ENCODE peak calls at places on chromosomes 4 and X, in five cellular contexts. Y is K562, W is testis, H is BJ, F is tibial artery. G is an unnamed sample.

GRCh38 chrX:38831949-38832348 is 30.7 kb downstream of the MID1IP1 start:
- DNase-seq in F (no peak), H (no peak), Y (no peak), W (no peak), G (no peak)

GRCh38 chr4:114264877-114265291 is 285.4 kb upstream of the ARSJ start:
- DNase-seq in W (no peak), F (no peak), Y (no peak), H (no peak), G (peak)

GRCh38 chrX:154033848-154034247 is 14.1 kb upstream of the IRAK1 start:
- DNase-seq in Y (no peak), F (no peak), W (no peak), H (no peak), G (no peak)

GRCh38 chr4:176902710-176903323 is 110.1 kb upstream of the VEGFC start:
- DNase-seq in F (no peak), W (no peak), Y (no peak), H (peak), G (peak)

GRCh38 chrX:16671005-16671404 is 21.0 kb downstream of the S100G start:
- DNase-seq in F (no peak), Y (peak), H (no peak), W (peak), G (peak)

GRCh38 chr4:178296669-178297068 is 854.4 kb upstream of the AGA start:
- DNase-seq in W (no peak), Y (no peak), H (no peak), F (no peak), G (no peak)

GRCh38 chrX:72358313-72358712 is 52.6 kb upstream of the CITED1 start:
- DNase-seq in Y (no peak), H (no peak), W (peak), F (no peak), G (no peak)

GRCh38 chr4:161522031-161522430 is 641.8 kb downstream of the FSTL5 start:
- DNase-seq in W (peak), F (no peak), H (no peak), Y (no peak), G (no peak)

GRCh38 chr4:121112530-121112929 is 40.2 kb upstream of the NDNF start:
- DNase-seq in H (no peak), F (no peak), Y (no peak), W (no peak), G (no peak)

GRCh38 chrX:41779941-41780340 is 56.0 kb downstream of the GPR82 start:
- DNase-seq in Y (no peak), W (no peak), F (no peak), H (no peak), G (no peak)

GRCh38 chrX:20393944-20394343 is 127.2 kb upstream of the RPS6KA3 start:
- DNase-seq in H (no peak), Y (no peak), W (no peak), F (no peak), G (peak)

GRCh38 chrX:5681159-5681558 is 547.5 kb downstream of the NLGN4X start:
- DNase-seq in W (no peak), H (no peak), F (no peak), Y (peak), G (no peak)

GRCh38 chr4:54543088-54543795 is 114.5 kb upstream of the KIT start:
- DNase-seq in Y (no peak), W (no peak), F (no peak), H (peak), G (peak)

GRCh38 chr4:185506422-185506821 is 28.9 kb downstream of the PDLIM3 start:
- DNase-seq in H (no peak), Y (no peak), W (no peak), F (no peak), G (no peak)

GRCh38 chrX:108399427-108400165 is 38.6 kb downstream of the COL4A6 start:
- DNase-seq in F (no peak), W (no peak), H (peak), Y (no peak), G (peak)
- H3K4me3 ChIP-seq in F (no peak), W (no peak), H (no peak), Y (no peak), G (no peak)

GRCh38 chrX:48891402-48892288 is 5.9 kb downstream of the TIMM17B start:
- DNase-seq in Y (peak), F (peak), W (peak), H (peak), G (peak)
- TF ChIP-seq CTCF in Y (peak), F (peak), W (no peak), H (peak), G (peak)

GRCh38 chrX:131577433-131577832 is 33.6 kb downstream of the OR13H1 start:
- DNase-seq in Y (no peak), H (no peak), F (no peak), W (no peak), G (no peak)
- H3K4me3 ChIP-seq in Y (peak), H (no peak), F (no peak), W (no peak), G (no peak)

GRCh38 chrX:129925305-129926092 is 19.5 kb downstream of the UTP14A start:
- DNase-seq in H (peak), Y (peak), W (peak), F (peak), G (peak)
- TF ChIP-seq CTCF in H (peak), Y (peak), W (peak), F (peak), G (peak)

GRCh38 chr4:131635191-131635590 is 1513.9 kb upstream of the PCDH10 start:
- DNase-seq in Y (no peak), W (peak), H (no peak), F (no peak), G (no peak)

GRCh38 chr4:131638776-131639175 is 1510.3 kb upstream of the PCDH10 start:
- DNase-seq in F (no peak), Y (no peak), H (no peak), W (no peak), G (no peak)

GRCh38 chr4:131632877-131633276 is 1516.2 kb upstream of the PCDH10 start:
- DNase-seq in F (no peak), Y (no peak), H (no peak), W (no peak), G (no peak)
- H3K4me3 ChIP-seq in F (no peak), Y (no peak), H (no peak), W (no peak), G (no peak)

DNA sequence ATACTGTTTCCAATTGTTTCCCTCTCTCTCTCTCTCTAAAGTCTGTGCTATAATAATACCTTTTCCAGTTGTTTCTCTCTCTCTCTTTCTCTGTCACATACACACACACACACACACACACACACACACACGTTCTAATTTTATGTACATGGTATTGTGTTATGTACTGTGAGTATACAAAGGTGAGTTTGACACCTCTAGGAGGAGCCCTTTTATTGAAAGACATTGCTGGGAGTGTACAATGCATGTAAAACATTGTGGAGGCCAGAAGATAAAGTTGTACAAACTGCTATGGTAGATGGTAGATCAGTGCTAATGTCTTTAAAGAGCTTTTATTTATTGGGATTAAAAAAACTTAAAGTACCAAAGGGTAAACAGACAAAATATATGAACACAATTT is 53.6 kb downstream of the BLTP1 start:
- DNase-seq in F (no peak), Y (peak), W (no peak), H (no peak), G (no peak)
- TF ChIP-seq CTCF in F (no peak), Y (no peak), W (no peak), H (no peak), G (no peak)

DNA sequence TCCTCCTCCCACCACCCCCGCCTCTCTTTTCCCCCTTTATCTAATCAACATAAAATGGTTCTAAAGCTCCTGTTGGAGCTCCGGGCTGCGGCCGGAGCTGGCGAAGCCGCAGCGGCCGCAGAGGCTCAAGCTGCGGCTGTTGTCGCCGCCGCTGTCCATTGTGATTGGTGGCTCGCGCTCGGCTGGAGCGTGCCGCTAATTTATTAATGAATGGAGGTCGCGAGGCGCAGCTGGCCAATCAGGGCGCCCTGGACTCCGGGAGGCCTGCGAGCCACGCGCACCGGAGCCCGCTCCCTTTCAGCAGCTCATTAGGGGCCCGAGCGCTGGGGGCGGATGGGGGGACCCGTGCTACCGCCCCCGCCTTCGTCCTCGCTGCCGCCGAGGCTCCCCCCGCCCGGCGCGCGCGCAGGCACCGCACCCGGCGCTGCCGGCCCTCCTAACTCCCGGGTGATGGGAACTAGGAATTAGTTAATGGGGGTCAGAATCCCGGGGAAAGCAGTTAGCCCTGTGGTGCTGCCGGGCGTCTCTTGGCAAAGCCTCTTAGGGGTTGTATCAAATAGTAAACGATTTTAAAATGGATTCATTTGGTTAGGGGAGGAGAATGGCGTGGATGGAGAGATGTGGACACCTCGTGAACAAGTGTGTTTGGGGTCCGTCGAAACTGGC is 554 bp upstream of the NEUROG2 start:
- DNase-seq in H (no peak), W (peak), Y (peak), F (no peak), G (no peak)
- H3K4me3 ChIP-seq in H (no peak), W (peak), Y (no peak), F (peak), G (no peak)